ENCODE peak calls at places on chromosomes 12 and 14, in four cellular contexts. B is fibroblast of lung; G is stimulated activated CD8-positive, alpha-beta memory T cell treated with anti-CD3 and anti-CD28 coated beads, Interleukin-2, amount 100 ng/mL, for 1 hour; I is dorsolateral prefrontal cortex. W is an unnamed sample.

GRCh38 chr12:13079440-13079906 is 24.0 kb downstream of the GSG1 start:
- DNase-seq in B (no peak), G (no peak), I (no peak), W (no peak)

GRCh38 chr12:41680155-41680554 is 464.5 kb downstream of the GXYLT1 start:
- DNase-seq in B (no peak), G (no peak), I (no peak), W (no peak)

GRCh38 chr12:4824415-4824814 is 85.3 kb upstream of the KCNA1 start:
- DNase-seq in B (peak), G (no peak), I (no peak), W (peak)

GRCh38 chr14:68042591-68043210 is 223.1 kb downstream of the RAD51B start:
- DNase-seq in B (peak), G (no peak), I (no peak), W (no peak)

GRCh38 chr14:69471436-69471835 is 13.1 kb upstream of the PLEKHD1 start:
- DNase-seq in B (no peak), G (no peak), I (no peak), W (no peak)

GRCh38 chr12:16012086-16012485 is 101.0 kb downstream of the DERA start:
- DNase-seq in B (peak), G (no peak), I (no peak), W (peak)

GRCh38 chr12:74899031-74899829 is 310.4 kb downstream of the KCNC2 start:
- DNase-seq in B (peak), G (no peak), I (no peak), W (peak)

GRCh38 chr14:92982941-92983340 is 60.0 kb downstream of the CHGA start:
- DNase-seq in B (peak), G (no peak), I (no peak), W (peak)

GRCh38 chr12:42325776-42326465 is at the start of the genes PPHLN1 and ZCRB1:
- DNase-seq in B (peak), G (peak), I (peak), W (peak)

GRCh38 chr14:104931323-104931770 is 6.7 kb downstream of the PLD4 start:
- DNase-seq in B (no peak), G (no peak), I (no peak), W (no peak)

GRCh38 chr12:106170285-106170684 is 31.5 kb upstream of the NUAK1 start:
- DNase-seq in B (peak), G (no peak), I (no peak), W (peak)

GRCh38 chr14:94498215-94498614 is 11.1 kb downstream of the SERPINA12 start:
- DNase-seq in B (no peak), G (no peak), I (no peak), W (no peak)

GRCh38 chr12:55723516-55724225 is 3.5 kb downstream of the RDH5 start:
- DNase-seq in B (no peak), G (no peak), I (no peak), W (no peak)

GRCh38 chr12:113910751-113911272 is 55.3 kb downstream of the RBM19 start:
- DNase-seq in B (no peak), G (no peak), I (no peak), W (no peak)

GRCh38 chr14:96307434-96307833 is 51.4 kb downstream of the BDKRB1 start:
- DNase-seq in B (no peak), G (no peak), I (no peak), W (no peak)

W was measured in astrocyte.